ENCODE peak calls at places on chromosomes 11 and 22, in nine cellular contexts. One of them, this sample, is unnamed. For H3K36me3, the result is how much of the 10 kb centered on the place peaks cover.

GRCh38 chr22:37098976-37099577 is 10.4 kb downstream of the TMPRSS6 start:
- DNase-seq in effector memory CD4-positive, alpha-beta T cell: no peak
- DNase-seq in left lung: no peak
- DNase-seq in uterus: no peak
- DNase-seq in iPS DF 6.9: no peak
- DNase-seq in neuronal stem cell: no peak
- DNase-seq in transverse colon: no peak
- DNase-seq in PC-3: no peak
- DNase-seq in esophagus muscularis mucosa: no peak
- DNase-seq in this sample: no peak

GRCh38 chr11:94876645-94877445 is 96.5 kb downstream of the CWC15 start:
- DNase-seq in iPS DF 6.9: no peak
- DNase-seq in effector memory CD4-positive, alpha-beta T cell: no peak
- DNase-seq in transverse colon: peak
- DNase-seq in PC-3: peak
- DNase-seq in esophagus muscularis mucosa: peak
- DNase-seq in uterus: peak
- DNase-seq in neuronal stem cell: no peak
- DNase-seq in left lung: peak
- DNase-seq in this sample: no peak

GRCh38 chr11:111797145-111797581 is 31.0 kb upstream of the PPP2R1B start:
- DNase-seq in effector memory CD4-positive, alpha-beta T cell: no peak
- DNase-seq in PC-3: peak
- DNase-seq in left lung: no peak
- DNase-seq in transverse colon: peak
- DNase-seq in iPS DF 6.9: no peak
- DNase-seq in uterus: no peak
- DNase-seq in esophagus muscularis mucosa: no peak
- DNase-seq in neuronal stem cell: no peak
- DNase-seq in this sample: no peak

GRCh38 chr11:132444891-132445290 is 1074.5 kb downstream of the NTM start:
- DNase-seq in effector memory CD4-positive, alpha-beta T cell: no peak
- DNase-seq in transverse colon: no peak
- DNase-seq in left lung: no peak
- DNase-seq in iPS DF 6.9: no peak
- DNase-seq in uterus: no peak
- DNase-seq in esophagus muscularis mucosa: no peak
- DNase-seq in PC-3: no peak
- DNase-seq in neuronal stem cell: no peak
- DNase-seq in this sample: no peak

GRCh38 chr11:89521294-89521693 is 30.1 kb upstream of the NOX4 start:
- DNase-seq in iPS DF 6.9: no peak
- DNase-seq in neuronal stem cell: no peak
- DNase-seq in uterus: no peak
- DNase-seq in esophagus muscularis mucosa: no peak
- DNase-seq in PC-3: no peak
- DNase-seq in effector memory CD4-positive, alpha-beta T cell: no peak
- DNase-seq in left lung: no peak
- DNase-seq in transverse colon: no peak
- DNase-seq in this sample: no peak

GRCh38 chr11:92765965-92766371 is 203.5 kb upstream of the MTNR1B start:
- DNase-seq in left lung: no peak
- DNase-seq in effector memory CD4-positive, alpha-beta T cell: no peak
- DNase-seq in neuronal stem cell: peak
- DNase-seq in transverse colon: no peak
- DNase-seq in iPS DF 6.9: peak
- DNase-seq in esophagus muscularis mucosa: no peak
- DNase-seq in uterus: peak
- DNase-seq in PC-3: no peak
- DNase-seq in this sample: no peak

GRCh38 chr11:115256326-115257197 is 247.7 kb downstream of the CADM1 start:
- DNase-seq in esophagus muscularis mucosa: no peak
- DNase-seq in PC-3: no peak
- DNase-seq in transverse colon: peak
- DNase-seq in left lung: no peak
- DNase-seq in effector memory CD4-positive, alpha-beta T cell: no peak
- DNase-seq in neuronal stem cell: no peak
- DNase-seq in iPS DF 6.9: no peak
- DNase-seq in uterus: no peak
- DNase-seq in this sample: no peak

GRCh38 chr11:91396243-91397133 is 828.1 kb upstream of the FAT3 start:
- DNase-seq in left lung: no peak
- DNase-seq in uterus: no peak
- DNase-seq in iPS DF 6.9: no peak
- DNase-seq in transverse colon: no peak
- DNase-seq in PC-3: peak
- DNase-seq in esophagus muscularis mucosa: no peak
- DNase-seq in effector memory CD4-positive, alpha-beta T cell: no peak
- DNase-seq in neuronal stem cell: no peak
- DNase-seq in this sample: no peak

GRCh38 chr11:113673566-113674396 is 32.3 kb downstream of the TMPRSS5 start:
- DNase-seq in neuronal stem cell: no peak
- DNase-seq in esophagus muscularis mucosa: no peak
- DNase-seq in PC-3: no peak
- DNase-seq in transverse colon: no peak
- DNase-seq in effector memory CD4-positive, alpha-beta T cell: no peak
- DNase-seq in iPS DF 6.9: no peak
- DNase-seq in left lung: no peak
- DNase-seq in uterus: no peak
- DNase-seq in this sample: no peak

GRCh38 chr11:24357620-24358386 is 139.1 kb upstream of the LUZP2 start:
- DNase-seq in effector memory CD4-positive, alpha-beta T cell: no peak
- DNase-seq in PC-3: no peak
- DNase-seq in esophagus muscularis mucosa: no peak
- DNase-seq in transverse colon: no peak
- DNase-seq in neuronal stem cell: no peak
- DNase-seq in iPS DF 6.9: no peak
- DNase-seq in uterus: no peak
- DNase-seq in left lung: no peak
- DNase-seq in this sample: no peak

GRCh38 chr11:27485930-27486773 is 13.6 kb upstream of the LGR4 start:
- DNase-seq in left lung: no peak
- DNase-seq in esophagus muscularis mucosa: no peak
- DNase-seq in transverse colon: no peak
- DNase-seq in neuronal stem cell: peak
- DNase-seq in iPS DF 6.9: no peak
- DNase-seq in uterus: no peak
- DNase-seq in effector memory CD4-positive, alpha-beta T cell: peak
- DNase-seq in PC-3: peak
- DNase-seq in this sample: peak

GRCh38 chr11:58028687-58029411 is 1.9 kb upstream of the OR6Q1 start:
- DNase-seq in effector memory CD4-positive, alpha-beta T cell: no peak
- DNase-seq in neuronal stem cell: no peak
- DNase-seq in PC-3: no peak
- DNase-seq in left lung: no peak
- DNase-seq in iPS DF 6.9: no peak
- DNase-seq in esophagus muscularis mucosa: no peak
- DNase-seq in transverse colon: no peak
- DNase-seq in uterus: no peak
- DNase-seq in this sample: no peak

GRCh38 chr11:78168539-78169477 is 19.6 kb downstream of the KCTD21 start:
- DNase-seq in uterus: peak
- DNase-seq in iPS DF 6.9: no peak
- DNase-seq in transverse colon: peak
- DNase-seq in effector memory CD4-positive, alpha-beta T cell: no peak
- DNase-seq in esophagus muscularis mucosa: peak
- DNase-seq in neuronal stem cell: no peak
- DNase-seq in left lung: no peak
- DNase-seq in PC-3: no peak
- DNase-seq in this sample: no peak

GRCh38 chr22:40624770-40625169 is 11.7 kb downstream of the MRTFA start:
- DNase-seq in uterus: no peak
- DNase-seq in neuronal stem cell: no peak
- DNase-seq in iPS DF 6.9: no peak
- DNase-seq in transverse colon: no peak
- DNase-seq in esophagus muscularis mucosa: no peak
- DNase-seq in effector memory CD4-positive, alpha-beta T cell: no peak
- DNase-seq in PC-3: peak
- DNase-seq in left lung: no peak
- DNase-seq in this sample: no peak

GRCh38 chr11:70883973-70884688 is 368.2 kb downstream of the SHANK2 start:
- DNase-seq in PC-3: no peak
- DNase-seq in esophagus muscularis mucosa: no peak
- DNase-seq in left lung: peak
- DNase-seq in transverse colon: no peak
- DNase-seq in neuronal stem cell: no peak
- DNase-seq in uterus: no peak
- DNase-seq in iPS DF 6.9: no peak
- DNase-seq in effector memory CD4-positive, alpha-beta T cell: no peak
- DNase-seq in this sample: no peak

GRCh38 chr22:20582520-20583361 is 75.3 kb downstream of the MED15 start:
- DNase-seq in neuronal stem cell: no peak
- DNase-seq in left lung: peak
- DNase-seq in transverse colon: no peak
- DNase-seq in uterus: no peak
- DNase-seq in PC-3: no peak
- DNase-seq in effector memory CD4-positive, alpha-beta T cell: no peak
- DNase-seq in iPS DF 6.9: no peak
- DNase-seq in esophagus muscularis mucosa: no peak
- DNase-seq in this sample: no peak

GRCh38 chr11:10503777-10504176 is 37.2 kb downstream of the RNF141 start:
- DNase-seq in neuronal stem cell: no peak
- DNase-seq in effector memory CD4-positive, alpha-beta T cell: no peak
- DNase-seq in esophagus muscularis mucosa: no peak
- DNase-seq in uterus: no peak
- DNase-seq in left lung: no peak
- DNase-seq in transverse colon: no peak
- DNase-seq in PC-3: no peak
- DNase-seq in iPS DF 6.9: no peak
- DNase-seq in this sample: no peak

GRCh38 chr22:19134176-19134831 is 3.2 kb downstream of the TSSK2 start:
- DNase-seq in left lung: peak
- DNase-seq in effector memory CD4-positive, alpha-beta T cell: no peak
- DNase-seq in neuronal stem cell: no peak
- DNase-seq in transverse colon: no peak
- DNase-seq in PC-3: no peak
- DNase-seq in iPS DF 6.9: no peak
- DNase-seq in uterus: no peak
- DNase-seq in esophagus muscularis mucosa: no peak
- DNase-seq in this sample: no peak

DNA sequence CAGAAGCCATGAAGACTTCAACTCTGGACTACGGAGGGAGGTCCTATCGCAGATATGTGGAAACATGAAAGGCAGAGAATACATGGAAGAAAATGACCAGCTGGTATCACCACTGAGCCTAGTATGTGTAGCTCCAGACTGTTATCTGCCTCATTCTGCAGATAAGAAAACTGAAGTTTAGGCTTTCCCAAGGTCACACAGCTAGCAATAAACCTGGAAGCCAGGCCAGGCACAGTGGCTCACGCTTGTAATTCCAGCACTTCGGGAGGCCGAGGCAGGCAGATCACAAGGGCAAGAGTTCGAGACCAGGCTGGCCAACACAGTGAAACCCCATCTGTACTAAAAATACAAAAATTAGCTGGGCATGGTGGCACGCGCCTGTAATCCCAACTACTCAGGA is 15.6 kb upstream of the VWCE start:
- DNase-seq in PC-3: no peak
- DNase-seq in left lung: no peak
- DNase-seq in transverse colon: no peak
- DNase-seq in effector memory CD4-positive, alpha-beta T cell: no peak
- DNase-seq in esophagus muscularis mucosa: no peak
- DNase-seq in neuronal stem cell: no peak
- DNase-seq in uterus: no peak
- DNase-seq in iPS DF 6.9: no peak
- DNase-seq in this sample: no peak
- H3K36me3 ChIP-seq in PC-3: half or more
- H3K36me3 ChIP-seq in left lung: half or more
- H3K36me3 ChIP-seq in transverse colon: half or more
- H3K36me3 ChIP-seq in effector memory CD4-positive, alpha-beta T cell: half or more
- H3K36me3 ChIP-seq in esophagus muscularis mucosa: half or more
- H3K36me3 ChIP-seq in neuronal stem cell: half or more
- H3K36me3 ChIP-seq in uterus: under half
- H3K36me3 ChIP-seq in iPS DF 6.9: under half
- H3K36me3 ChIP-seq in this sample: half or more

GRCh38 chr11:61853698-61854169 is 25.6 kb downstream of the FADS2 start:
- DNase-seq in iPS DF 6.9: no peak
- DNase-seq in neuronal stem cell: no peak
- DNase-seq in transverse colon: no peak
- DNase-seq in esophagus muscularis mucosa: no peak
- DNase-seq in left lung: no peak
- DNase-seq in PC-3: no peak
- DNase-seq in uterus: no peak
- DNase-seq in effector memory CD4-positive, alpha-beta T cell: no peak
- DNase-seq in this sample: no peak
- H3K36me3 ChIP-seq in iPS DF 6.9: half or more
- H3K36me3 ChIP-seq in neuronal stem cell: half or more
- H3K36me3 ChIP-seq in transverse colon: under half
- H3K36me3 ChIP-seq in esophagus muscularis mucosa: under half
- H3K36me3 ChIP-seq in left lung: half or more
- H3K36me3 ChIP-seq in PC-3: under half
- H3K36me3 ChIP-seq in uterus: under half
- H3K36me3 ChIP-seq in effector memory CD4-positive, alpha-beta T cell: under half
- H3K36me3 ChIP-seq in this sample: under half

DNA sequence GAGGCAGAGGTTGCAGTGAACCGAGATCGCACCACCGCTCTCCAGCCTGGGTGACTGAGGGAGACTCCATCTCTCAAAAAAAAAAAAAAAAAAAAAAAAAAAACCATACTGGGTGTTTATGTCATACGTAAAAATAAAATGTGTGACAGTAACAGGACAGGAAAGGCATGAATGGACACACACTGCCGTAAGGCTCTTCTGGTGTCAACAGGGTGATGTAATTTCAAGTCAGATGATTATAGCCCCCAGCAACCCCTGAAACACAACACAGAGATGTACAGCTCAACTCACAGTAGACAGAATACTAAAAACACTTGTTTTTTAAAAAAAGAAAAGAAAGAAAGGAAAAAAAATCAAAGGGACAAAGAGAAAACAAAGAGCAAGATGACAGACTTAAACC is 22.2 kb downstream of the SBF1 start:
- DNase-seq in uterus: no peak
- DNase-seq in neuronal stem cell: no peak
- DNase-seq in PC-3: no peak
- DNase-seq in effector memory CD4-positive, alpha-beta T cell: no peak
- DNase-seq in iPS DF 6.9: no peak
- DNase-seq in transverse colon: no peak
- DNase-seq in left lung: no peak
- DNase-seq in esophagus muscularis mucosa: no peak
- DNase-seq in this sample: no peak
- H3K36me3 ChIP-seq in uterus: under half
- H3K36me3 ChIP-seq in neuronal stem cell: half or more
- H3K36me3 ChIP-seq in PC-3: under half
- H3K36me3 ChIP-seq in effector memory CD4-positive, alpha-beta T cell: half or more
- H3K36me3 ChIP-seq in iPS DF 6.9: under half
- H3K36me3 ChIP-seq in transverse colon: under half
- H3K36me3 ChIP-seq in left lung: half or more
- H3K36me3 ChIP-seq in esophagus muscularis mucosa: under half
- H3K36me3 ChIP-seq in this sample: half or more

DNA sequence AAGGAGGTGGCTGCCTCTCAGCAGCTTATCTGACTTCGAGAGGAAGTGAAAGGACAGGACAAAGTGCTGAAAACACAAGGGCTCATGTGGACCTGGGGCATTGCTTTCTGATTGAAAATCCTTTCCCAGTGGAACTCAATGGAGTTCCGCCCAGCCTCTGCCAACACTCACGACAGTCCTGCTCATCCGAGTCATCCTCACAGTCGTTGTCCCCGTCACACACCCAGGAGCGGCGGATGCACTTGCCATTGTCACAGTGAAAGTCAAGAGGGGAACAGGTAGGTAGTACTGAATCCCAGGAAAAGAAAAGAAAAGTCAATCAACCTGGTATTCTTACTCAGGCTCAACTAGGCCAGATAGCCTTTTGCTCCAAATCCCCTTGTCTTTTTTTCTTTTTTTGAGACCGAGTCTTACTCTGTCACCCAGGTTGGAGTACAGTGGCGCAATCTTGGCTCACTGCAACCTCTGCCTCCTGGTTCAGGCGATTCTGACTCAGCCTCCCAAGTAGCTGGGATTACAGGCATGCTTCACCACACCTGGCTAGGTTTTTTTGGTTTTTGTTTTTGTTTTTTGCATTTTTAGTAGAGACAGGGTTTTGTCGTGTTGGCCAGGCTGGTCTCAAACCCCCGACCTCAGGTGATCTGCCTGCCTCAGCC is 18.1 kb downstream of the LRP4 start:
- DNase-seq in iPS DF 6.9: no peak
- DNase-seq in neuronal stem cell: no peak
- DNase-seq in effector memory CD4-positive, alpha-beta T cell: no peak
- DNase-seq in esophagus muscularis mucosa: no peak
- DNase-seq in uterus: no peak
- DNase-seq in transverse colon: no peak
- DNase-seq in left lung: no peak
- DNase-seq in PC-3: no peak
- DNase-seq in this sample: no peak
- H3K36me3 ChIP-seq in iPS DF 6.9: under half
- H3K36me3 ChIP-seq in neuronal stem cell: under half
- H3K36me3 ChIP-seq in effector memory CD4-positive, alpha-beta T cell: under half
- H3K36me3 ChIP-seq in esophagus muscularis mucosa: under half
- H3K36me3 ChIP-seq in uterus: under half
- H3K36me3 ChIP-seq in transverse colon: under half
- H3K36me3 ChIP-seq in left lung: under half
- H3K36me3 ChIP-seq in PC-3: under half
- H3K36me3 ChIP-seq in this sample: under half